ENCODE peak calls at places on chromosomes 13 and 19, in seven cellular contexts. E, B, U, J, G, Z and Y are unnamed samples.

GRCh38 chr13:72963762-72964161 is 95.0 kb upstream of the KLF5 start:
- DNase-seq in E (no peak), B (no peak), U (no peak), J (no peak), G (no peak), Z (no peak), Y (no peak)

GRCh38 chr13:25429466-25429865 is 57.7 kb downstream of the ATP8A2 start:
- DNase-seq in E (no peak), B (no peak), U (no peak), J (no peak), G (no peak), Z (no peak), Y (no peak)

GRCh38 chr13:41454170-41454569 is 3.2 kb upstream of the RGCC start:
- DNase-seq in E (no peak), B (no peak), U (no peak), J (no peak), G (no peak), Z (no peak), Y (no peak)

GRCh38 chr19:8500158-8500557 is 2.3 kb downstream of the PRAM1 start:
- DNase-seq in E (no peak), B (no peak), U (peak), J (no peak), G (no peak), Z (no peak), Y (no peak)

GRCh38 chr13:110637747-110638146 is 22.4 kb downstream of the NAXD start:
- DNase-seq in E (no peak), B (no peak), U (peak), J (no peak), G (no peak), Z (no peak), Y (no peak)

GRCh38 chr19:5086725-5087439 is 118.0 kb downstream of the KDM4B start:
- DNase-seq in E (no peak), B (no peak), U (peak), J (peak), G (no peak), Z (no peak), Y (no peak)

GRCh38 chr19:10747271-10747670 is 29.4 kb downstream of the DNM2 start:
- DNase-seq in E (peak), B (no peak), U (no peak), J (peak), G (peak), Z (peak), Y (no peak)

GRCh38 chr13:76939215-76939614 is 9.1 kb upstream of the ACOD1 start:
- DNase-seq in E (no peak), B (no peak), U (no peak), J (no peak), G (no peak), Z (no peak), Y (no peak)

GRCh38 chr13:41981961-41982723 is 21.2 kb upstream of the VWA8 start:
- DNase-seq in E (no peak), B (no peak), U (no peak), J (no peak), G (no peak), Z (no peak), Y (no peak)

GRCh38 chr19:10292206-10292788 is 2.5 kb downstream of the ICAM5 start:
- DNase-seq in E (peak), B (peak), U (peak), J (peak), G (peak), Z (peak), Y (peak)

GRCh38 chr13:95304446-95304845 is 3.2 kb upstream of the ABCC4 start:
- DNase-seq in E (no peak), B (no peak), U (no peak), J (no peak), G (no peak), Z (no peak), Y (no peak)

GRCh38 chr19:51354742-51355148 is 11.4 kb downstream of the ETFB start:
- DNase-seq in E (no peak), B (peak), U (peak), J (no peak), G (no peak), Z (no peak), Y (peak)

GRCh38 chr13:37488682-37489081 is 109.9 kb downstream of the POSTN start:
- DNase-seq in E (no peak), B (no peak), U (no peak), J (no peak), G (no peak), Z (no peak), Y (no peak)

GRCh38 chr13:38872693-38873092 is 117.9 kb downstream of the STOML3 start:
- DNase-seq in E (no peak), B (peak), U (peak), J (peak), G (no peak), Z (no peak), Y (peak)

GRCh38 chr19:16013181-16013850 is 63.0 kb upstream of the TPM4 start:
- DNase-seq in E (no peak), B (no peak), U (no peak), J (no peak), G (no peak), Z (no peak), Y (no peak)

GRCh38 chr13:93227280-93227905 is 786 bp downstream of the GPC6 start:
- DNase-seq in E (no peak), B (no peak), U (peak), J (peak), G (no peak), Z (no peak), Y (no peak)

GRCh38 chr13:101127741-101128353 is 288.5 kb downstream of the NALCN start:
- DNase-seq in E (no peak), B (peak), U (no peak), J (peak), G (no peak), Z (no peak), Y (no peak)

GRCh38 chr13:82758056-82758455 is 1124.2 kb downstream of the SLITRK1 start:
- DNase-seq in E (no peak), B (no peak), U (peak), J (peak), G (no peak), Z (no peak), Y (no peak)

GRCh38 chr19:47097396-47098217 is 16.0 kb downstream of the ZC3H4 start:
- DNase-seq in E (peak), B (no peak), U (peak), J (no peak), G (peak), Z (peak), Y (no peak)

GRCh38 chr19:53091413-53091812 is 11.8 kb downstream of the ZNF160 start:
- DNase-seq in E (no peak), B (no peak), U (peak), J (no peak), G (no peak), Z (no peak), Y (no peak)

GRCh38 chr13:107192289-107192688 is 624.4 kb upstream of the ARGLU1 start:
- DNase-seq in E (no peak), B (no peak), U (peak), J (no peak), G (no peak), Z (peak), Y (no peak)

GRCh38 chr19:56751078-56751489 is 79.5 kb upstream of the ZNF835 start:
- DNase-seq in E (no peak), B (no peak), U (no peak), J (no peak), G (no peak), Z (no peak), Y (no peak)

GRCh38 chr13:36841411-36841810 is 22.4 kb downstream of the RFXAP start:
- DNase-seq in E (no peak), B (no peak), U (no peak), J (no peak), G (no peak), Z (no peak), Y (no peak)

GRCh38 chr19:28948531-28948930 is 264.4 kb downstream of the UQCRFS1 start:
- DNase-seq in E (no peak), B (no peak), U (peak), J (no peak), G (no peak), Z (no peak), Y (no peak)

GRCh38 chr19:748274-748598 is 2.7 kb upstream of the MISP start:
- DNase-seq in E (peak), B (no peak), U (peak), J (no peak), G (peak), Z (peak), Y (no peak)

GRCh38 chr19:7004313-7004931 is 16.8 kb downstream of the MBD3L2B start:
- DNase-seq in E (no peak), B (peak), U (peak), J (peak), G (no peak), Z (no peak), Y (no peak)

GRCh38 chr13:100517135-100517534 is 71.5 kb downstream of the GGACT start:
- DNase-seq in E (peak), B (no peak), U (peak), J (peak), G (peak), Z (peak), Y (no peak)

GRCh38 chr13:54029226-54029625 is 1000.6 kb downstream of the OLFM4 start:
- DNase-seq in E (no peak), B (no peak), U (no peak), J (peak), G (no peak), Z (no peak), Y (no peak)

GRCh38 chr19:58509731-58510083 is 2.1 kb downstream of the SLC27A5 start:
- DNase-seq in E (no peak), B (no peak), U (no peak), J (no peak), G (no peak), Z (no peak), Y (no peak)

GRCh38 chr19:13159713-13160112 is 9.5 kb downstream of the IER2 start:
- DNase-seq in E (no peak), B (no peak), U (no peak), J (no peak), G (no peak), Z (no peak), Y (no peak)

GRCh38 chr19:30784850-30785459 is 412.8 kb downstream of the ZNF536 start:
- DNase-seq in E (peak), B (peak), U (peak), J (peak), G (peak), Z (peak), Y (peak)

GRCh38 chr19:8654591-8655339 is 24.3 kb downstream of the NFILZ start:
- DNase-seq in E (peak), B (peak), U (peak), J (peak), G (peak), Z (peak), Y (peak)

GRCh38 chr13:44364601-44365000 is 9.0 kb upstream of the SERP2 start:
- DNase-seq in E (no peak), B (no peak), U (peak), J (peak), G (no peak), Z (no peak), Y (no peak)

GRCh38 chr19:22620401-22620800 is 13.7 kb upstream of the ZNF492 start:
- DNase-seq in E (no peak), B (no peak), U (no peak), J (no peak), G (no peak), Z (no peak), Y (no peak)

GRCh38 chr19:31378404-31378803 is 29.2 kb upstream of the TSHZ3 start:
- DNase-seq in E (no peak), B (no peak), U (no peak), J (peak), G (peak), Z (no peak), Y (no peak)

GRCh38 chr13:50224534-50224933 is 209.3 kb downstream of the KCNRG start:
- DNase-seq in E (no peak), B (no peak), U (no peak), J (no peak), G (no peak), Z (no peak), Y (no peak)

GRCh38 chr19:13840751-13841338 is 36.1 kb upstream of the NANOS3 start:
- DNase-seq in E (no peak), B (no peak), U (no peak), J (no peak), G (no peak), Z (no peak), Y (no peak)

GRCh38 chr13:112744306-112745021 is 54.6 kb downstream of the ATP11A start:
- DNase-seq in E (no peak), B (no peak), U (no peak), J (no peak), G (no peak), Z (no peak), Y (no peak)

GRCh38 chr19:17658666-17659065 is 29.5 kb downstream of the UNC13A start:
- DNase-seq in E (no peak), B (no peak), U (no peak), J (no peak), G (no peak), Z (no peak), Y (no peak)

GRCh38 chr13:59823495-59823894 is 340.2 kb downstream of the DIAPH3 start:
- DNase-seq in E (no peak), B (no peak), U (no peak), J (peak), G (no peak), Z (no peak), Y (no peak)

GRCh38 chr19:55158423-55158822 is 891 bp upstream of the TNNI3 start:
- DNase-seq in E (no peak), B (no peak), U (no peak), J (no peak), G (no peak), Z (no peak), Y (no peak)

GRCh38 chr19:55156202-55157063 is 1.1 kb downstream of the TNNI3 start:
- DNase-seq in E (peak), B (no peak), U (peak), J (peak), G (peak), Z (peak), Y (no peak)

GRCh38 chr19:55158848-55159793 is 1.6 kb upstream of the TNNI3 start:
- DNase-seq in E (no peak), B (no peak), U (peak), J (peak), G (no peak), Z (no peak), Y (no peak)

GRCh38 chr19:55160128-55160985 is 2.8 kb upstream of the TNNI3 start:
- DNase-seq in E (peak), B (peak), U (peak), J (peak), G (peak), Z (peak), Y (peak)

GRCh38 chr19:55157064-55157908 is at the start of gene TNNI3:
- DNase-seq in E (no peak), B (no peak), U (no peak), J (no peak), G (no peak), Z (no peak), Y (no peak)
- H3K4me3 ChIP-seq in E (no peak), B (no peak), U (peak), J (peak), G (no peak), Z (no peak), Y (no peak)

DNA sequence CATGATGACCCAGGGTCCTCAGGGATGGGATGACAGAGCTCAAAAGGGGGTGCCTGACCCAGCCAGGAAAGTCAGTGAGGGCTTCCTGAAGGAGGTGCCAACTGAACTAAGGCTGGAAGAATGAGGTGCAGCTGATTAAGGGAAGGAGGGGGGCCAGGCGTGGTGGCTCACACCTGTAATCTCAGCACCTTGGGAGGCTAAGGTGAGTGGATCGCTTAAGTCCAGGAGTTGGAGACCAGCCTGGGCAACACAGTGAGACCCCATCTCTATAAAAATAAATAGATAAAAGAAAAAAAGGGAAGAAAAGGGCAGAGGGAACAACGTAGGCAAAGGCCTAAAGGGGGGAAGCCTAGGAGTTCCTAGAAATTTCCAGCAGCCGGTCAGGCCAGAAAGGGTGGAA is 9.1 kb upstream of the LYPD3 start:
- DNase-seq in E (no peak), B (no peak), U (no peak), J (no peak), G (no peak), Z (no peak), Y (no peak)
- H3K4me3 ChIP-seq in E (no peak), B (no peak), U (peak), J (peak), G (no peak), Z (peak), Y (no peak)

DNA sequence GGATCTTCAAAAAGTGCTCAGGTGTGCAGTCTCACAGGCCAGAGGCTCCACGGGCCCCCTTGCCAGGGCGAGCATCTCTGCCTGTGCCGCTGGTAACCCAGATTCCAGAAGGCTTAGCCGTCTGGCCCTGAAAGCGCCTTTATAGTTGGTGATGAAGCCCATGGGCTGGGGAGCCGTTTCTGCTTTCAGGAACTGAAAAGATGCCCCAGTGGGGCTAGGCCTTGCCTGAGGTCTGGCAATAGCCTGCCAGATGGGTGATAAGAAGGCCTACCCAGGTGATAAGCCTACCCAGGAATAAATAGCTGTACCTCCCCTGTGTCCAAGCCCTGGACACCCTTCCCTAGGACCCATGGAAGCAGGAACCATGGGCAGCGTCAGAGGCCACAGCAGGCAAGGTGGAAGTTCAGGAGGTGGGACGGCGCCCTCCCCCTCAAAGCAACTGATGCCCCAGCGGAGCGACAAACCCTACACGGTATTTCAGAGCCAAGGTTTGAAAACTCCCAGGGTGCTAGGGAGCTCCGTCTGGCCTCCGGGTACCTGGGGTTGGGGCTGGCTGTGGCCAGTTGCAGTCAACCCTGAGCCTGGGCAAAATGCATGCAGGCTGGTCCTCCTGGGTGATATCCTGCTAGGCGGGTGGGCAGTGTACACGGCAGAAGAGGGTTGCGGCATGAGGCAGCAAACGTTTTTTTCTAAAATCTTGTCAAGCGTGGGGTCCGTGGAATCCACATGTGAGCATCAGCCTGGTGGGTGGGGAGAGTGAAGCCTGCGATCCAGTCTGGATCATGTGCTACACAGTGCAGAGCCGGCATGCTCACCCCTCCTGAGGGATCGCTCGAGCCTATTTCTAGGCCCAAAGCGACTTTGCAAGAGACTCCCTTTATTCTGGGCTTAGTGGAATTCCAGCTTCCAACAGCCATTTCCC is 45.3 kb downstream of the ACTN4 start:
- DNase-seq in E (no peak), B (no peak), U (no peak), J (no peak), G (no peak), Z (no peak), Y (no peak)
- H3K4me3 ChIP-seq in E (no peak), B (no peak), U (no peak), J (peak), G (no peak), Z (no peak), Y (no peak)

GRCh38 chr19:49845433-49845832 is 5.5 kb upstream of the PTOV1 start:
- DNase-seq in E (no peak), B (no peak), U (no peak), J (no peak), G (no peak), Z (no peak), Y (no peak)

GRCh38 chr19:49844138-49844740 is 6.7 kb upstream of the PTOV1 start:
- DNase-seq in E (no peak), B (no peak), U (no peak), J (no peak), G (no peak), Z (no peak), Y (no peak)

GRCh38 chr19:49840321-49840720 is 10.6 kb upstream of the PTOV1 start:
- DNase-seq in E (no peak), B (no peak), U (no peak), J (no peak), G (no peak), Z (no peak), Y (no peak)

GRCh38 chr19:49840736-49841249 is 10.2 kb upstream of the PTOV1 start:
- DNase-seq in E (no peak), B (no peak), U (no peak), J (no peak), G (no peak), Z (no peak), Y (no peak)

GRCh38 chr19:49843265-49843664 is 7.7 kb upstream of the PTOV1 start:
- DNase-seq in E (no peak), B (no peak), U (no peak), J (no peak), G (no peak), Z (no peak), Y (no peak)
- H3K4me3 ChIP-seq in E (no peak), B (no peak), U (no peak), J (no peak), G (no peak), Z (no peak), Y (no peak)

GRCh38 chr19:1907563-1908363 is 2.6 kb downstream of the ADAT3 start:
- DNase-seq in E (peak), B (no peak), U (peak), J (no peak), G (peak), Z (peak), Y (no peak)
- H3K4me3 ChIP-seq in E (no peak), B (no peak), U (no peak), J (no peak), G (peak), Z (no peak), Y (no peak)